ENCODE peak calls at places on chromosomes 7 and 10, in seven cellular contexts. K is PC-9; D is AG04450; F is aorta; W is CD8-positive, alpha-beta memory T cell; I is prostate gland; P is dorsolateral prefrontal cortex. V is an unnamed sample. For H3K27me3, the result is how much of the 10 kb centered on the place peaks cover.

GRCh38 chr10:29646960-29647431 is 12.2 kb upstream of the SVIL start:
- DNase-seq in W (no peak), P (no peak), F (no peak), K (no peak), D (no peak), I (no peak), V (no peak)

GRCh38 chr10:93408788-93409187 is 73.3 kb downstream of the MYOF start:
- DNase-seq in W (no peak), I (no peak), K (no peak), D (no peak), F (no peak), P (no peak), V (no peak)

GRCh38 chr10:101405006-101405405 is 51.0 kb downstream of the BTRC start:
- DNase-seq in I (no peak), K (no peak), F (no peak), D (no peak), W (no peak), P (no peak), V (no peak)

GRCh38 chr10:36163827-36164226 is 521.7 kb upstream of the FZD8 start:
- DNase-seq in P (no peak), K (no peak), I (no peak), D (no peak), F (peak), W (no peak), V (no peak)

GRCh38 chr10:125006921-125007391 is 65.0 kb downstream of the ZRANB1 start:
- DNase-seq in D (no peak), K (no peak), F (peak), I (no peak), W (no peak), P (peak), V (no peak)

GRCh38 chr7:75039709-75040108 is 33.9 kb downstream of the RCC1L start:
- DNase-seq in W (no peak), I (no peak), K (no peak), P (no peak), F (no peak), D (no peak), V (no peak)

GRCh38 chr10:63530409-63530808 is 9.2 kb downstream of the REEP3 start:
- DNase-seq in D (no peak), I (no peak), W (no peak), F (no peak), P (no peak), K (no peak), V (no peak)

GRCh38 chr10:69335063-69335587 is 56.8 kb downstream of the HK1 start:
- DNase-seq in I (no peak), K (no peak), D (no peak), P (no peak), F (peak), W (no peak), V (no peak)

GRCh38 chr10:72784551-72785421 is 92.8 kb downstream of the MCU start:
- DNase-seq in I (peak), F (peak), D (peak), K (peak), P (peak), W (no peak), V (no peak)

GRCh38 chr10:48551796-48552591 is 52.9 kb downstream of the ARHGAP22 start:
- DNase-seq in P (peak), W (no peak), I (no peak), F (peak), K (no peak), D (peak), V (no peak)

GRCh38 chr10:60048146-60048545 is 141.8 kb upstream of the CCDC6 start:
- DNase-seq in D (no peak), F (no peak), I (no peak), K (peak), P (no peak), W (no peak), V (no peak)

GRCh38 chr7:54544356-54545240 is 2.4 kb downstream of the VSTM2A start:
- DNase-seq in K (no peak), F (no peak), I (no peak), W (no peak), D (no peak), P (no peak), V (no peak)

GRCh38 chr7:147911224-147911623 is 679.3 kb upstream of the C7orf33 start:
- DNase-seq in K (no peak), W (no peak), P (no peak), I (no peak), F (no peak), D (no peak), V (no peak)

GRCh38 chr10:21388541-21389068 is 136.9 kb downstream of the SKIDA1 start:
- DNase-seq in W (no peak), F (no peak), D (no peak), K (no peak), P (no peak), I (no peak), V (no peak)

GRCh38 chr10:61832866-61833481 is 68.5 kb upstream of the ARID5B start:
- DNase-seq in D (no peak), I (peak), K (peak), F (no peak), W (no peak), P (no peak), V (no peak)

GRCh38 chr7:16989883-16990413 is 108.2 kb upstream of the AGR3 start:
- DNase-seq in I (peak), F (peak), D (peak), K (peak), W (no peak), P (peak), V (no peak)

GRCh38 chr7:96998765-96999164 is 6.6 kb upstream of the DLX6 start:
- DNase-seq in W (no peak), D (no peak), I (no peak), K (no peak), P (no peak), F (no peak), V (no peak)

GRCh38 chr10:60798031-60798430 is 19.8 kb downstream of the CDK1 start:
- DNase-seq in F (no peak), W (no peak), D (no peak), P (no peak), K (no peak), I (no peak), V (no peak)

GRCh38 chr10:78178940-78179339 is 145.3 kb downstream of the RPS24 start:
- DNase-seq in K (no peak), W (no peak), P (no peak), I (no peak), D (no peak), F (no peak), V (no peak)

GRCh38 chr7:151374726-151375125 is 33.1 kb downstream of the NUB1 start:
- DNase-seq in W (no peak), K (no peak), F (no peak), D (no peak), I (no peak), P (no peak), V (no peak)

GRCh38 chr10:61262486-61263261 is 190.5 kb downstream of the TMEM26 start:
- DNase-seq in F (no peak), K (no peak), I (no peak), W (no peak), P (no peak), D (peak), V (no peak)

GRCh38 chr10:3647074-3647473 is 137.9 kb downstream of the KLF6 start:
- DNase-seq in P (no peak), W (no peak), I (no peak), K (no peak), D (no peak), F (no peak), V (no peak)

GRCh38 chr7:39667354-39667923 is 44.1 kb downstream of the RALA start:
- DNase-seq in W (no peak), P (no peak), I (no peak), D (no peak), K (no peak), F (no peak), V (no peak)

GRCh38 chr7:98879198-98879988 is 1.1 kb downstream of the TRRAP start:
- DNase-seq in W (peak), K (peak), F (no peak), I (peak), P (no peak), D (no peak), V (peak)

GRCh38 chr10:49649294-49649693 is 30.2 kb upstream of the C10orf53 start:
- DNase-seq in F (no peak), W (no peak), P (no peak), K (peak), I (no peak), D (no peak), V (no peak)

GRCh38 chr7:4815609-4816418 is 40.4 kb downstream of the AP5Z1 start:
- DNase-seq in D (no peak), W (no peak), P (no peak), I (no peak), K (no peak), F (no peak), V (no peak)

GRCh38 chr10:83167081-83167480 is 972.2 kb upstream of the GHITM start:
- DNase-seq in I (no peak), F (no peak), W (no peak), D (no peak), K (no peak), P (no peak), V (no peak)

GRCh38 chr7:40133561-40134427 is 628 bp downstream of the MPLKIP start:
- DNase-seq in K (no peak), D (no peak), W (no peak), I (no peak), F (no peak), P (no peak), V (no peak)

GRCh38 chr10:341081-341740 is 206.0 kb downstream of the ZMYND11 start:
- DNase-seq in D (no peak), F (no peak), W (no peak), K (no peak), I (no peak), P (no peak), V (no peak)

GRCh38 chr10:344582-345200 is 209.4 kb downstream of the ZMYND11 start:
- DNase-seq in D (no peak), F (no peak), K (no peak), I (no peak), P (no peak), W (no peak), V (no peak)

GRCh38 chr10:339038-339391 is 203.8 kb downstream of the ZMYND11 start:
- DNase-seq in K (no peak), I (no peak), W (no peak), F (no peak), D (no peak), P (no peak), V (no peak)

GRCh38 chr10:340646-341045 is 205.4 kb downstream of the ZMYND11 start:
- DNase-seq in D (no peak), K (no peak), I (no peak), P (no peak), F (no peak), W (no peak), V (no peak)

DNA sequence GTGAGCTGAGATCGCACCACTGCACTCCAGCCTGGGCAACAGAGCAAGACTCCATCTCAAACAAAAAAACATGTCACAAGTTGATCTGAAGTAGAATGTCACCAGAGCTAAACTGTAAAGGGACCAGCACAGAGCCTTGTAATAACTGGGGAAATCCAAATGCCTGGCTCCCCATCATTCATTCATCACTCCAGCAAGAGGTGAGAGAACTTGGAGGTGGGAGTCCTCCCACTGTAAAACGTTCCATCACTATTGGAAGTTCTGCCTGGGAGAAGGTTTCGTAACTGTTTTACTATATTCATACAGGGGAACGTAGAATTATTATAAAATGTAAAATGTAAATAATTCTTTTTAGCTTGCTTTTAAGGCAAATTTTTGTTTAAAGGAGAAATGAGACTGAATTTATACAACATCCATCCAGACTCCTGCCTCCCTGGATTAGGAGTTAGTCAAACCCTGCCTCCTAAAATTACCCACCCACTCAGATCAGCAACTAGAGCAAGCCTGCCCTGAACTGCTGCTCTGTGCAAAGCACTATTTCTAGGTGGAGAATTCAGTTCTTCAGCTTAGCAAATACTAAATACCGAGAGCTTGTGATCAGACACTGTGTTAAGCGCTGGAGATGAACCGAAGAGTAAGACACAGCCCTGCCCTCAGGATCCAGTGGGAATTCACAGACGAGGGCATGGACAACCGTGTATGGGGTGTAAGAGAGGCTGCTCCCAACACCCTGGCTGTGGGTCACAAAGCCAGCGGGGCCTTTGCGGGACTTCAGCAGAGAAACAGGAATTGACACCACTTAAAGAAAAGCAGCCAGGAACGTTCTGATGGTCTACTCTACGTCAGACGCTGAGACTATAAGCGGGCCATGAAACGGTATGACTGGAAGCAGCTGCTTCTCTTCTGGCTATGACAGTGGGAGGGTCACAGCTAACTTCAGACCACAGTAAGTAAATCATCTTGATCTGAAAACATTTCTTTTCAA is 208.3 kb downstream of the ZMYND11 start:
- DNase-seq in F (no peak), W (no peak), K (no peak), P (no peak), I (no peak), D (no peak), V (no peak)
- H3K4me3 ChIP-seq in F (no peak), W (no peak), K (no peak), P (no peak), I (no peak), D (no peak), V (no peak)

GRCh38 chr7:141073173-141073640 is 657 bp upstream of the TMEM178B start:
- DNase-seq in W (no peak), D (no peak), P (no peak), F (no peak), I (peak), K (no peak), V (no peak)

GRCh38 chr7:141073641-141074161 is at the start of gene TMEM178B:
- DNase-seq in K (no peak), F (no peak), P (no peak), D (no peak), I (peak), W (no peak), V (no peak)

GRCh38 chr7:141074997-141075396 is 1.1 kb downstream of the TMEM178B start:
- DNase-seq in P (no peak), K (no peak), F (no peak), D (no peak), W (no peak), I (no peak), V (no peak)

GRCh38 chr7:141072548-141073172 is 1.2 kb upstream of the TMEM178B start:
- DNase-seq in I (peak), F (peak), W (no peak), D (peak), K (no peak), P (peak), V (no peak)

DNA sequence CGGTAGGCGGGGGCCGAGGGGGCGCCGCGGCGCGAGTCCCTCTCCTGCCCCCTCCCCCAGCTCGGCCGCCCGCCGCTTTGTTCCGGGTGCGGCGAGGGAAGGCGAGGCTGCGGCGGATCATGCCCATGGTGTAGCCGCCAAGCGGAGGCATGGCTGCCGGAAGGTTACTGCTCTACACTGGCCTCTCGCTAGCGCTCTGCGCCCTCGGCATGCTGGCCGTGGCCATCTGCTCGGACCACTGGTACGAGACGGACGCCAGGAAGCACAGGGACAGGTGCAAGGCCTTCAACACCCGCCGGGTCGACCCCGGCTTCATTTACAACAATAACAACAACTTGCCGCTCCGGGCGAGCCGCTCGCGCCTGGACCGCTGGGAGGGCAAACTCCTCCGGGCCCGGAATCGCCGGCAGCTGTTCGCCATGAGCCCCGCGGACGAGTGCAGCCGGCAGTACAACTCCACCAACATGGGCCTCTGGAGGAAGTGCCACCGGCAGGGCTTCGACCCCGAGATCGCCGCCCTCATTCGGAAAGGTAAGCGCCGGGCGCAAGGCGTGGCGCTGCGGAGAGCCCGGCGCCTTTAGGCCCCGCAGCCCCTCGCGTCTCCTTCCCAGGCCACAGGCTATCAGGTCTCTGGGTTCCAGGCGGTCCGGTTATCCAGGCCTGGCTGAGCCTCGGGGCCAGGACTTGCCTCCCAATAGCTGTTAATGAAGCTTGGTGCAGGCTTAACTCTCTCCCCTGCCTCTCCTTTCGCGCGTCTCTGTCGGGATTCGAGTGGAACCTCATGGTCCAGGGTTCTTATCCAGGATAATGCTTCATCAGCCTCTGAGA is 512 bp downstream of the TMEM178B start:
- DNase-seq in P (no peak), W (no peak), F (no peak), K (no peak), I (peak), D (no peak), V (no peak)
- H3K27me3 ChIP-seq in P (under half), W (under half), F (under half), K (half or more), I (under half), D (half or more), V (under half)

DNA sequence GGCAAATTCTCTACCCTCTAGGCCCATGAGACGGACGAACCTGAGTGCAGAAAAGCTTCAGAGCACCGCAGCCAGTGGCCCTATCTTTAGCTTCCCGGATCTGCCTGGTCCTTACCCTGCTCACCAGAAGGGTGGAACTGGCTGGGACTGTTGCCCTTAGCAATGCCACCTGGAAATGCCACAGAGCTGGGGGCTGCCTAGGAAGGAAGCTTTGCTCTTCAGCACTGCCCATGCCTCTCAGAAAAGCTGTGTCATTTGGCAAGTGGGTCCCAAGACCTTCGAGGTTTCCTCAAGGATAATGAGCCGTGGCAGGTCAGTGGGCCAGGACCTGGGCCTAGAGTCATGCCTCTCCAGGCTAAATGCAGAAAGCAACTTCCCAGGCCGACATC is 2.2 kb upstream of the HOXA10 start:
- DNase-seq in P (no peak), I (no peak), K (no peak), W (no peak), D (no peak), F (no peak), V (no peak)
- H3K4me3 ChIP-seq in P (no peak), I (peak), K (no peak), W (no peak), D (no peak), F (no peak), V (no peak)

GRCh38 chr10:131758942-131759315 is 141.9 kb upstream of the PPP2R2D start:
- DNase-seq in F (no peak), P (no peak), D (no peak), W (no peak), I (no peak), K (no peak), V (no peak)

GRCh38 chr10:131760416-131761166 is 140.2 kb upstream of the PPP2R2D start:
- DNase-seq in I (no peak), P (no peak), W (no peak), K (no peak), F (no peak), D (no peak), V (no peak)

GRCh38 chr10:131759347-131759746 is 141.5 kb upstream of the PPP2R2D start:
- DNase-seq in K (no peak), F (no peak), P (no peak), D (no peak), W (no peak), I (no peak), V (no peak)

GRCh38 chr10:131757285-131758058 is 143.3 kb upstream of the PPP2R2D start:
- DNase-seq in P (no peak), I (no peak), D (no peak), W (no peak), F (no peak), K (no peak), V (no peak)

DNA sequence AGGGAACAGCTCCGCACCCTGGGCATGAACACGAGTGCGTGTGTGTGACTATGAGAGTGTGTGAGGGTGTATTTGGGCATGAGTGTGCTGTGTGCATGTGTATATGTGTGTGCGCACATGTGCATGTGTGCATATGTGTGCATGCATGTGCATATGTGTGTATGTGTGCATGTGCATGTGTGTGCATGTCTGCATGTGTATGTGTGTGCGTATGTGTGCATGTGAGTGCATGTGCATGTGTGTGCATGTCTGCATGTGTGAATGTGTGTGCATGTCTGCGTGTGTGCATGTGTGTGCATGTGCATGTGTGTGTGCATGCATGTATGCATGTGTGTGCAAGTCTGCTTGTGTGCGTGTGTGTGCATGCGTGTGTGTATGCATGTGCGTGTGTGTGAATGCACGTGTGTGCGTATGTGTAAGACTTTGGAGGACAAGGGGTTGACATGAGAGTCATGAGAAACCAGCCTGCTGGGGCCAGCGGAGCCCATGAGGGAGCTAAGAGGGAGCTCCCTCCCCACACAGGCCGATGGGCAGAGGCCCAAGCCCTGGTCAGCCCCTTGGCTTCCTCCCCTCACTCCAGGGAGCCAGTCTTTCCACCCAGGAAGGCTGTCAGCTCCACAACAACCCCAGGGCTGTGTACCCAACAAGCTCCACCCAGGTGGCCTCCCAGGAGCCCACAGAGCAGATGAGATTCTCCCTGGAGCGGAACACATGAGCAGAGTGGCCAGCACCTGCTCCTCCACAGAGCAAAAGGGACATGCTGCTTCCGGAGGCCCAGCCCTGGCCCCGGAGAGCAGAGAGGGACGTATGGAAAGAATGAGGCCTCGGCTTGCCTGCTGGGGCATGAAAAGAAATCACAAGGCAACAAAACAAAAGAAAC is 142.5 kb upstream of the PPP2R2D start:
- DNase-seq in F (no peak), D (no peak), I (no peak), P (no peak), W (no peak), K (no peak), V (no peak)
- H3K27me3 ChIP-seq in F (under half), D (under half), I (under half), P (under half), W (under half), K (half or more), V (under half)

V was measured in effector memory CD4-positive, alpha-beta T cell.